ENCODE peak calls at places on chromosomes 3 and 15, in eight cellular contexts. U is astrocyte, R is tibial nerve, B is Peyer's patch, J is ovary, S is transverse colon, Z is testis, Q is OCI-LY7. K is an unnamed sample.

GRCh38 chr3:54121404-54122045 is 827 bp upstream of the CACNA2D3 start:
- DNase-seq in B (no peak), J (no peak), U (no peak), R (no peak), Z (peak; percentile 25), Q (peak; percentile 20), S (no peak), K (peak; percentile 54)

GRCh38 chr15:78708713-78709112 is 67.7 kb upstream of the CHRNB4 start:
- DNase-seq in U (no peak), Z (no peak), S (no peak), J (no peak), R (no peak), Q (no peak), B (no peak), K (peak; percentile 56)

GRCh38 chr15:101121511-101122090 is 130.2 kb downstream of the CHSY1 start:
- DNase-seq in B (peak; percentile 62), R (peak; percentile 32), S (peak; percentile 71), J (peak; percentile 80), Q (peak; percentile 27), Z (peak; percentile 67), U (peak; percentile 53), K (peak; percentile 88)

GRCh38 chr3:190641564-190641963 is 127.7 kb downstream of the IL1RAP start:
- DNase-seq in U (no peak), R (no peak), B (no peak), S (no peak), Q (no peak), J (no peak), Z (no peak), K (no peak)

GRCh38 chr15:39846108-39846507 is 63.5 kb upstream of the FSIP1 start:
- DNase-seq in R (no peak), U (no peak), Q (no peak), Z (no peak), B (no peak), J (no peak), S (no peak), K (no peak)

GRCh38 chr3:196378442-196378841 is 40.3 kb upstream of the TM4SF19 start:
- DNase-seq in U (no peak), J (no peak), Z (no peak), S (no peak), Q (no peak), R (no peak), B (no peak), K (no peak)

GRCh38 chr3:41467481-41467880 is 268.2 kb downstream of the CTNNB1 start:
- DNase-seq in J (no peak), Z (no peak), S (no peak), Q (no peak), R (no peak), B (no peak), U (no peak), K (no peak)

GRCh38 chr15:83323296-83323711 is 38.8 kb upstream of the BNC1 start:
- DNase-seq in R (no peak), Z (no peak), U (peak; percentile 96), S (no peak), J (no peak), Q (no peak), B (no peak), K (no peak)

GRCh38 chr15:29740692-29741311 is 81.5 kb downstream of the TJP1 start:
- DNase-seq in J (no peak), Z (no peak), U (no peak), S (no peak), B (no peak), Q (peak; percentile 49), R (no peak), K (peak; percentile 28)

GRCh38 chr3:20080956-20081554 is 40.8 kb downstream of the KAT2B start:
- DNase-seq in R (no peak), Z (peak; percentile 15), S (peak; percentile 19), B (peak; percentile 67), J (no peak), Q (no peak), U (peak; percentile 19), K (peak; percentile 44)

GRCh38 chr3:151925876-151926275 is 52.4 kb downstream of the SUCNR1 start:
- DNase-seq in S (no peak), U (peak; percentile 93), J (no peak), Q (no peak), Z (no peak), B (no peak), R (no peak), K (no peak)

GRCh38 chr3:117589454-117589853 is 879.9 kb downstream of the TUSC7 start:
- DNase-seq in R (no peak), B (no peak), S (no peak), Z (no peak), J (no peak), Q (no peak), U (peak; percentile 53), K (no peak)

DNA sequence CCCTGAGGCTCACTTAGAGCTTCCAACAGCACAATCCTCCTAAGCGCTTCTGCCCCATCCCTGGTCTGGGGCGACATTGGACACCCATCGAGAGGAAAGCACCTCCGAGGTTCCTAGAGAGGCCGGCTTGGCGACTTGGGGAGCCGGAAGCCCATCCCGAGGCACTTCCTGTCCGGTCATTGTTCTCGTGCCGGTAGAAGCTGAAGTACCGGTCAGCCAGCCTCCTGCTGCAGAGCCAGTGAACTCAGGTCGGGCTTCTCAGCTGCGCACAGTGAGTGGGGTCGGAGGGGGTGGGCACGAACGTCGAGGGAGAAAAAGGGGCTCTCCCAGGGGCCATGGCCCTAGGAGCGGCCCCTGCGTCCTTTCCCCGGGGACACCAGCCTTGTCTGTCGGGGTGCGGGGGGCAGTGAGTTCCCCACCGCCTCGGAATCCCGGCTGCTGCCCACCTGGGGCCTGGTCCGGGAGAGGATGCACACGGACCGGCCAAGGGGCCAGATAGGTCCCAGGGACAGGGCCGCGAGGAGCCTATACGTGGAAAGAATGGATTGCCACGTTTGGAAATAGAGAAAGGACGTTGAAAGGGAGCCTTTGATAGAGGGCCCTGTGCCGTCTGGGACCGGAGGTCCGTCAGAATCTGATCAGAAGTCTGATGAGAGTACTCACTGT is at the start of gene ZNF35:
- DNase-seq in Q (peak; percentile 86), Z (peak; percentile 89), B (peak; percentile 77), U (peak; percentile 90), J (peak; percentile 76), S (peak; percentile 77), R (peak; percentile 38), K (peak; percentile 78)
- H3K4me3 ChIP-seq in Q (peak within 1 kb of the TSS; percentile 89), Z (peak within 1 kb of the TSS; percentile 88), B (peak within 1 kb of the TSS; percentile 90), U (peak within 1 kb of the TSS; percentile 77), J (peak within 1 kb of the TSS; percentile 79), S (peak within 1 kb of the TSS; percentile 92), R (peak within 1 kb of the TSS; percentile 42), K (peak within 1 kb of the TSS; percentile 82)

GRCh38 chr3:125055913-125056705 is at the start of gene HEG1:
- DNase-seq in B (peak; percentile 82), S (peak; percentile 85), U (peak; percentile 68), Z (peak; percentile 91), J (peak; percentile 89), Q (peak; percentile 58), R (peak; percentile 80), K (peak; percentile 89)

GRCh38 chr3:125059488-125060245 is 3.9 kb upstream of the HEG1 start:
- DNase-seq in B (no peak), U (no peak), J (no peak), R (no peak), Q (no peak), S (no peak), Z (no peak), K (no peak)

GRCh38 chr3:125057186-125057850 is 1.5 kb upstream of the HEG1 start:
- DNase-seq in R (no peak), B (no peak), Z (no peak), S (no peak), Q (no peak), J (no peak), U (peak; percentile 84), K (no peak)

GRCh38 chr3:125058959-125059358 is 3.2 kb upstream of the HEG1 start:
- DNase-seq in J (no peak), U (no peak), Z (no peak), R (no peak), S (no peak), B (no peak), Q (no peak), K (no peak)

GRCh38 chr3:125058529-125058928 is 2.7 kb upstream of the HEG1 start:
- DNase-seq in B (no peak), Q (no peak), U (no peak), S (no peak), Z (no peak), R (no peak), J (no peak), K (no peak)
- H3K4me1 ChIP-seq in B (peaks cover 37% of the 10 kb centered on the region), Q (peaks cover 9% of the 10 kb centered on the region), U (peaks cover 45% of the 10 kb centered on the region), S (peaks cover 26% of the 10 kb centered on the region), Z (peaks cover 40% of the 10 kb centered on the region), R (peaks cover 47% of the 10 kb centered on the region), J (peaks cover 14% of the 10 kb centered on the region), K (peaks cover 4% of the 10 kb centered on the region)

GRCh38 chr15:40908095-40908494 is 13.8 kb downstream of the VPS18 start:
- DNase-seq in B (peak; percentile 75), Z (no peak), R (no peak), S (no peak), Q (no peak), J (no peak), U (no peak), K (no peak)

GRCh38 chr15:40906101-40906946 is 12.1 kb downstream of the VPS18 start:
- DNase-seq in Q (peak; percentile 91), R (peak; percentile 56), S (peak; percentile 96), B (peak; percentile 97), J (peak; percentile 90), Z (peak; percentile 82), U (peak; percentile 90), K (peak; percentile 97)

GRCh38 chr15:40909662-40910625 is 15.7 kb downstream of the VPS18 start:
- DNase-seq in U (no peak), Z (no peak), Q (no peak), S (no peak), J (no peak), B (no peak), R (no peak), K (peak; percentile 10)

GRCh38 chr15:40904552-40905201 is 10.4 kb downstream of the VPS18 start:
- DNase-seq in U (no peak), S (no peak), B (no peak), R (no peak), Z (no peak), J (no peak), Q (no peak), K (no peak)

GRCh38 chr15:40906947-40907802 is 12.9 kb downstream of the VPS18 start:
- DNase-seq in J (peak; percentile 65), S (peak; percentile 75), Q (peak; percentile 66), U (peak; percentile 29), B (peak; percentile 83), Z (no peak), R (no peak), K (peak; percentile 71)
- TF ChIP-seq CTCF in J (no peak), S (no peak), Q (no peak), U (no peak), B (no peak), Z (no peak), R (no peak), K (no peak)

GRCh38 chr3:42876401-42876800 is 722 bp upstream of the CYP8B1 start:
- DNase-seq in Q (no peak), J (no peak), Z (no peak), S (no peak), B (no peak), U (no peak), R (no peak), K (no peak)

GRCh38 chr3:42880601-42881451 is 5.1 kb upstream of the CYP8B1 start:
- DNase-seq in U (peak; percentile 56), R (peak; percentile 76), J (peak; percentile 88), Z (peak; percentile 90), S (peak; percentile 88), B (peak; percentile 88), Q (peak; percentile 92), K (peak; percentile 78)

GRCh38 chr3:42884324-42884723 is 8.6 kb upstream of the CYP8B1 start:
- DNase-seq in B (no peak), Q (no peak), J (no peak), U (no peak), S (no peak), Z (no peak), R (no peak), K (no peak)

GRCh38 chr3:42876940-42877720 is 1.5 kb upstream of the CYP8B1 start:
- DNase-seq in Z (no peak), Q (no peak), S (no peak), B (no peak), U (no peak), J (no peak), R (no peak), K (no peak)

GRCh38 chr3:42880183-42880582 is 4.5 kb upstream of the CYP8B1 start:
- DNase-seq in S (no peak), B (no peak), U (no peak), R (no peak), Q (no peak), J (no peak), Z (no peak), K (no peak)
- H3K4me3 ChIP-seq in S (no peak overlapping the region), B (peak overlapping the region; percentile 66), U (peak overlapping the region; percentile 58), R (peak overlapping the region; percentile 50), Q (peak overlapping the region; percentile 68), J (peak overlapping the region; percentile 74), Z (peak overlapping the region; percentile 65), K (no peak overlapping the region)